ENCODE peak calls at places on chromosomes 1 and 21, in eight cellular contexts. G is NT2/D1; M is cardiac muscle cell; I is CD8-positive, alpha-beta T cell; T is GM12878; U is brain microvascular endothelial cell; Y is lower lobe of right lung; P is IMR-90. R is an unnamed sample. For H3K27me3, the result is how much of the 10 kb centered on the place peaks cover.

GRCh38 chr1:19038732-19039131 is 82.3 kb upstream of the IFFO2 start:
- DNase-seq in P (no peak), G (no peak), Y (no peak), I (no peak), T (no peak), U (no peak), M (no peak), R (no peak)

GRCh38 chr1:202645097-202645476 is 65.2 kb downstream of the SYT2 start:
- DNase-seq in P (no peak), I (no peak), Y (no peak), M (no peak), U (no peak), T (no peak), G (no peak), R (no peak)

GRCh38 chr1:213154056-213154677 is 103.1 kb downstream of the RPS6KC1 start:
- DNase-seq in T (no peak), M (no peak), Y (no peak), I (no peak), P (no peak), G (no peak), U (no peak), R (no peak)

GRCh38 chr1:101247404-101248287 is 10.8 kb downstream of the S1PR1 start:
- DNase-seq in I (no peak), M (no peak), Y (no peak), T (peak), U (no peak), G (no peak), P (no peak), R (no peak)

GRCh38 chr1:88061106-88061829 is 622.8 kb upstream of the PKN2 start:
- DNase-seq in M (peak), Y (no peak), G (peak), I (no peak), P (peak), T (no peak), U (peak), R (peak)

GRCh38 chr21:38720074-38720473 is 85.7 kb upstream of the ETS2 start:
- DNase-seq in U (no peak), M (no peak), I (no peak), P (no peak), Y (no peak), G (no peak), T (no peak), R (no peak)

GRCh38 chr1:217193151-217193550 is 437.7 kb downstream of the GPATCH2 start:
- DNase-seq in I (no peak), T (no peak), P (no peak), M (no peak), G (no peak), Y (no peak), U (no peak), R (no peak)

GRCh38 chr1:228304766-228305395 is 97.0 kb downstream of the OBSCN start:
- DNase-seq in G (no peak), T (no peak), I (no peak), M (no peak), U (no peak), Y (no peak), P (no peak), R (no peak)

GRCh38 chr1:19758227-19758830 is 41.4 kb downstream of the TMCO4 start:
- DNase-seq in Y (no peak), M (peak), G (no peak), U (peak), T (no peak), I (no peak), P (peak), R (peak)

GRCh38 chr1:178634445-178634844 is 90.6 kb upstream of the RALGPS2 start:
- DNase-seq in M (no peak), U (no peak), Y (no peak), I (no peak), P (no peak), G (no peak), T (no peak), R (peak)

GRCh38 chr1:43302226-43302625 is 1.4 kb downstream of the TIE1 start:
- DNase-seq in Y (no peak), G (no peak), T (no peak), I (no peak), P (no peak), U (no peak), M (no peak), R (no peak)

GRCh38 chr1:1038694-1039093 is 18.8 kb downstream of the AGRN start:
- DNase-seq in P (no peak), I (no peak), U (no peak), M (no peak), Y (no peak), G (no peak), T (no peak), R (no peak)

GRCh38 chr1:64082459-64082858 is 121.0 kb upstream of the UBE2U start:
- DNase-seq in G (no peak), P (peak), M (no peak), U (peak), T (no peak), I (no peak), Y (no peak), R (peak)

DNA sequence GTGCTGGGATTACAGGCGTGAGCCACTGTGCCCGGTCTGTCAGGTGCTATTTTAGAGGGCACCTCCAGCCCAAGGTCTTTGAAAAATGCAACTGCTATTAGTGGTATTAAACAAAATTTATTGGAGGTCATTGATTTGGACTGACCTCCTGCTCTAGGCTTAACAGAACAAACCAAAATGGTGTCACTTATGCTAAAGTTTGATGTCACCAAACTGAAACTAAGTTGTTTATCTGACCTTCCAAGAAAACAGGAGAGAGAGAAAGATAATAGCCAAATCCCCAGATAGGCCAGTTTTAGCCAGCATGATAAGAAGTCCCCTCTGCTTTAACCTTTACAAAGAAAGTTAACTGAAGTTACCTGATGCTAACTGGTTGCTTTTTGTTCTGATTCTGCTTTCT is 8.1 kb upstream of the INAVA start:
- DNase-seq in I (no peak), P (no peak), Y (no peak), M (no peak), U (no peak), T (no peak), G (no peak), R (no peak)
- H3K4me3 ChIP-seq in I (no peak), P (no peak), Y (no peak), M (no peak), U (no peak), T (no peak), G (no peak), R (no peak)

DNA sequence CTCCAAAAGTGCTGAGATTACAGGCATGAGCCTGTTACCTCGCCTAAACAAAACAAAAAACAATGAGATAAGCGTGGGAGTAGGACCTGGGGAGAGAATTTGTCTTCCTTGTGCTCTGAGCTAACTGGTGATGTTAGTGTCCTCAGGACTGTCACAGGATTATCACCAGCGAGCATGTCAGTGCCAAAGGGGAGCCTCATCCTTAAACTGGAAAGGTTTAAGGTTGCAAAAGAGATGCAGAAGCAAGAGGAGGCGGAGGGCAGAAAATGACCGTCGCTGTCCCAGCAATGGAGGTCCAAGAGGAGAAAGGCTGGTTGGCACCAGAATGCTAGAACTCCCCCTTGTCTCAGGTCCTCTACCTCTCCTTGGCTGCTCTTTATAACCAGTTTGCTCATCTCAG is 3.9 kb downstream of the SYPL2 start:
- DNase-seq in Y (no peak), P (no peak), T (no peak), M (no peak), I (no peak), G (no peak), U (no peak), R (no peak)
- H3K27me3 ChIP-seq in Y (half or more), P (half or more), T (under half), M (under half), I (under half), G (under half), U (half or more), R (half or more)

GRCh38 chr1:246699095-246699735 is 25.0 kb upstream of the SCCPDH start:
- DNase-seq in Y (peak), M (peak), P (peak), I (peak), U (peak), T (peak), G (peak), R (peak)
- H3K4me3 ChIP-seq in Y (peak), M (no peak), P (peak), I (peak), U (peak), T (peak), G (no peak), R (peak)

DNA sequence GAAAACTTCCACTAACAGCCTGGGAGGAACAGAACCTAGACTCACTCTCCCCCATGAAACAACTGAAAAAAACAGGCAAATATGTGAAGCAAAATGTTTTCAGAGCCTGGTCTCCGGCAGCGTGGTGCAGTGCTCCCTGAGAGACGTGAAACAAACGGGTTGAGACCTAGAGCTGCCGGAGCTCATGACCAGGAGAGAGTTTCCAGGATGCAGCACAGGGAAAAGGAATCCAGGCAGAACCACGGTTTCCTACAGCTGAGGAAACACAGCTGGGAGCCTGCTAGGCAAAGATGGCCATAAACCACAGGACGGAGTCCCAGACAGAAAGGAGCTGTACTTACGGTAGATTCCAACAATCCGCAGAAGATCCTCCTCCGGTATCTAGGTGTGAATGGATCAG is 20.2 kb upstream of the SLC19A1 start:
- DNase-seq in M (no peak), G (no peak), I (no peak), Y (no peak), P (peak), T (no peak), U (no peak), R (no peak)
- H3K27me3 ChIP-seq in M (under half), G (under half), I (under half), Y (under half), P (under half), T (under half), U (under half), R (under half)

GRCh38 chr1:8870118-8870517 is 8.4 kb downstream of the ENO1 start:
- DNase-seq in I (no peak), M (no peak), P (no peak), G (no peak), Y (no peak), U (no peak), T (no peak), R (no peak)
- H3K4me3 ChIP-seq in I (no peak), M (no peak), P (no peak), G (no peak), Y (no peak), U (no peak), T (no peak), R (no peak)

GRCh38 chr1:2496087-2496622 is 20.1 kb downstream of the PLCH2 start:
- DNase-seq in P (no peak), M (no peak), I (peak), U (no peak), G (no peak), T (peak), Y (no peak), R (no peak)

GRCh38 chr1:2495546-2495945 is 19.5 kb downstream of the PLCH2 start:
- DNase-seq in P (no peak), M (no peak), U (no peak), T (no peak), Y (no peak), G (no peak), I (no peak), R (no peak)

GRCh38 chr1:2497891-2498290 is 21.8 kb downstream of the PLCH2 start:
- DNase-seq in Y (no peak), T (no peak), P (no peak), U (no peak), I (no peak), G (no peak), M (no peak), R (no peak)

GRCh38 chr1:2495026-2495425 is 18.9 kb downstream of the PLCH2 start:
- DNase-seq in Y (no peak), P (no peak), I (no peak), M (no peak), T (no peak), U (no peak), G (no peak), R (no peak)

GRCh38 chr1:2496746-2497145 is 20.7 kb downstream of the PLCH2 start:
- DNase-seq in G (no peak), T (no peak), Y (no peak), M (no peak), U (no peak), P (no peak), I (no peak), R (no peak)
- H3K27me3 ChIP-seq in G (under half), T (under half), Y (under half), M (under half), U (under half), P (under half), I (under half), R (under half)

GRCh38 chr1:198933506-198933905 is 294.7 kb downstream of the PTPRC start:
- DNase-seq in G (no peak), Y (no peak), I (no peak), P (no peak), M (no peak), T (no peak), U (no peak), R (no peak)

GRCh38 chr1:198935371-198935921 is 296.6 kb downstream of the PTPRC start:
- DNase-seq in I (peak), U (peak), G (no peak), M (peak), P (peak), T (peak), Y (peak), R (peak)

GRCh38 chr1:198932351-198932991 is 293.6 kb downstream of the PTPRC start:
- DNase-seq in Y (no peak), M (no peak), T (no peak), I (no peak), U (no peak), P (peak), G (no peak), R (peak)

GRCh38 chr1:198934901-198935301 is 296.1 kb downstream of the PTPRC start:
- DNase-seq in Y (no peak), I (peak), T (peak), U (peak), G (no peak), M (no peak), P (peak), R (peak)

GRCh38 chr1:198934414-198934813 is 295.6 kb downstream of the PTPRC start:
- DNase-seq in I (no peak), Y (no peak), U (no peak), G (no peak), P (no peak), M (no peak), T (no peak), R (no peak)
- H3K4me3 ChIP-seq in I (peak), Y (peak), U (peak), G (no peak), P (peak), M (no peak), T (peak), R (peak)

DNA sequence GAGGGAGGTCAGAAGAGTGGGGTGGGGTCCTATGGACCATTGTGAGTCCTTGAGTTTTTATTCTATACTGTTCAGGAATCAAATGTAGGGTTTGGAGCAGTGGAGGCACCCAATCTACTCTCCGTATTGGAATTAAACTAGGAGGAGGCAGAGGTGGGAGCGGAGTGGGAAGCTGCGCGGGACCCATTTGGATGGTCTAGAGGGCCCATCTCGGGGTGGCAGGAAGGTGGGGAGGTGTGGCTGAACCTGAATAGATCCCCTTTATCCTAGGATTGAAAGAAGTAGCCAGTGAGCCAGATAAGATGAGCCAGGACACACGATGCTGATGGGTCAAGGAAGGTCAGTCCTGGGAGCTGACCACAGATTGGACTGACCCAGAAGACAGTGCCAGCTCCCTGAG is 325.8 kb downstream of the AJAP1 start:
- DNase-seq in M (no peak), T (no peak), Y (no peak), G (no peak), I (no peak), U (no peak), P (no peak), R (no peak)
- H3K27me3 ChIP-seq in M (under half), T (under half), Y (under half), G (under half), I (under half), U (under half), P (under half), R (under half)

DNA sequence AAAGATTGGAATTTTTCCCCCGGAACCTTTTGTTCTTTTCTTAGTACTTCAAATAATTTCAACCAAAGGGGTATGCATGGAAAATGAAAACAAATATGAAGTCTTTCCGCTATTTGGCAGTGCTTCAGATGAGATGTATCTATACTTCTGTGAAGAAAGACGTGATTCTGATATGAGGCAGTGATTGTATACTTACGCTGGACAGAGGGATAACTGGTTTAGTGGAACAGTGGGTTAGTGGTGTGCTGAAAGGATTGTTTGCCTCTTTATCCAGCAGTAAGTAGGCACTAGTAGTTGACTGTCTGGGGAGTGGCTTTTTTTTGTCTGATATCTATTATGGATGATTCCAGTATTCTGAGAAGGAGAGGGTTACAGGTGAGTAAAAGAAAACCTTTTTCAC is 61.4 kb downstream of the MAST2 start:
- DNase-seq in P (peak), I (no peak), M (no peak), G (no peak), T (no peak), Y (no peak), U (no peak), R (no peak)
- H3K4me3 ChIP-seq in P (peak), I (no peak), M (no peak), G (no peak), T (no peak), Y (peak), U (peak), R (no peak)

GRCh38 chr1:165355221-165355976 is 1.1 kb downstream of the LMX1A start:
- DNase-seq in U (no peak), Y (no peak), T (no peak), M (no peak), P (no peak), G (no peak), I (no peak), R (no peak)
- H3K27me3 ChIP-seq in U (half or more), Y (half or more), T (under half), M (half or more), P (half or more), G (half or more), I (under half), R (under half)